ENCODE peak calls at places on chromosomes 12 and 14, in four cellular contexts. R is head of caudate nucleus; K is astrocyte of the spinal cord; Z is activated CD8-positive, alpha-beta T cell treated with anti-CD3 and anti-CD28 coated beads for 36 hours. P is an unnamed sample.

GRCh38 chr12:87848248-87848868 is 180.8 kb downstream of the C12orf50 start:
- DNase-seq in R (no peak), K (peak), Z (peak), P (no peak)

GRCh38 chr12:127559349-127560040 is 707.5 kb upstream of the TMEM132C start:
- DNase-seq in R (no peak), K (peak), Z (peak), P (peak)

GRCh38 chr14:25150401-25150800 is 100.5 kb upstream of the STXBP6 start:
- DNase-seq in R (no peak), K (peak), Z (no peak), P (no peak)

GRCh38 chr14:91372680-91373495 is 44.7 kb downstream of the CCDC88C start:
- DNase-seq in R (no peak), K (no peak), Z (peak), P (peak)

GRCh38 chr14:71739273-71739990 is 192.8 kb upstream of the RGS6 start:
- DNase-seq in R (no peak), K (no peak), Z (no peak), P (no peak)

GRCh38 chr12:98227162-98227561 is 288.2 kb upstream of the TMPO start:
- DNase-seq in R (no peak), K (no peak), Z (no peak), P (no peak)

GRCh38 chr12:57781241-57781640 is 1.3 kb upstream of the TSFM start:
- DNase-seq in R (no peak), K (no peak), Z (no peak), P (no peak)

GRCh38 chr14:96584199-96584906 is 82.2 kb downstream of the PAPOLA start:
- DNase-seq in R (no peak), K (no peak), Z (peak), P (peak)

GRCh38 chr12:41681898-41682297 is 462.8 kb downstream of the GXYLT1 start:
- DNase-seq in R (no peak), K (no peak), Z (no peak), P (no peak)

GRCh38 chr12:22164101-22164500 is 118.1 kb downstream of the CMAS start:
- DNase-seq in R (no peak), K (no peak), Z (peak), P (no peak)

GRCh38 chr12:54549774-54550451 is 512 bp downstream of the PDE1B start:
- DNase-seq in R (peak), K (no peak), Z (peak), P (no peak)

GRCh38 chr12:85280138-85280983 is at the start of gene ALX1:
- DNase-seq in R (no peak), K (peak), Z (no peak), P (no peak)

GRCh38 chr12:75738486-75738885 is 227.1 kb upstream of the KRR1 start:
- DNase-seq in R (no peak), K (no peak), Z (peak), P (no peak)

GRCh38 chr14:75980856-75981255 is 939 bp downstream of the TGFB3 start:
- DNase-seq in R (no peak), K (no peak), Z (no peak), P (peak)

GRCh38 chr14:89845346-89845745 is 109.2 kb downstream of the EFCAB11 start:
- DNase-seq in R (no peak), K (peak), Z (no peak), P (no peak)

GRCh38 chr14:22882529-22883190 is 362 bp upstream of the REM2 start:
- DNase-seq in R (peak), K (peak), Z (peak), P (peak)

GRCh38 chr12:106978035-106978800 is 8.7 kb downstream of the MTERF2 start:
- DNase-seq in R (peak), K (peak), Z (no peak), P (peak)